ENCODE peak calls at places on chromosome 20, in six cellular contexts. R is ELR, P is GM23338, L is left lung, H is AG08395, X is T-helper 1 cell. M is an unnamed sample.

GRCh38 chr20:20084296-20084752 is 32.0 kb downstream of the CFAP61 start:
- DNase-seq in X (no peak), H (no peak), P (no peak), R (no peak), L (no peak), M (no peak)

GRCh38 chr20:20371133-20371532 is 3.2 kb downstream of the INSM1 start:
- DNase-seq in L (no peak), H (no peak), X (no peak), P (peak; percentile 46), R (no peak), M (peak; percentile 75)

GRCh38 chr20:5080384-5080877 is 39.3 kb downstream of the PCNA start:
- DNase-seq in H (peak; percentile 66), L (peak; percentile 92), P (no peak), R (no peak), X (no peak), M (peak; percentile 57)

GRCh38 chr20:824916-825315 is 8.6 kb upstream of the FAM110A start:
- DNase-seq in R (no peak), H (no peak), L (no peak), P (no peak), X (no peak), M (no peak)

GRCh38 chr20:20102163-20102562 is 49.8 kb downstream of the CFAP61 start:
- DNase-seq in P (no peak), H (no peak), R (no peak), X (no peak), L (no peak), M (peak; percentile 11)

GRCh38 chr20:63736893-63737689 is 627 bp downstream of the LIME1 start:
- DNase-seq in X (peak; percentile 55), H (no peak), L (peak; percentile 80), P (no peak), R (no peak), M (peak; percentile 91)

GRCh38 chr20:33576432-33576883 is 85.7 kb upstream of the C20orf144 start:
- DNase-seq in L (no peak), R (no peak), X (no peak), P (peak; percentile 28), H (no peak), M (no peak)

GRCh38 chr20:46939031-46939430 is 44.4 kb downstream of the EYA2 start:
- DNase-seq in P (peak; percentile 82), H (no peak), L (no peak), R (peak; percentile 51), X (no peak), M (peak; percentile 73)

GRCh38 chr20:57680131-57680716 is 29.6 kb downstream of the PMEPA1 start:
- DNase-seq in X (no peak), P (no peak), H (no peak), L (no peak), R (no peak), M (no peak)

GRCh38 chr20:63121246-63121645 is 94.7 kb downstream of the YTHDF1 start:
- DNase-seq in P (no peak), L (no peak), X (no peak), H (no peak), R (no peak), M (peak; percentile 60)

GRCh38 chr20:58651548-58651822 is 402 bp downstream of the STX16 start:
- DNase-seq in L (no peak), P (peak; percentile 37), H (no peak), R (no peak), X (no peak), M (no peak)

GRCh38 chr20:61663521-61664425 is 401.9 kb downstream of the TAF4 start:
- DNase-seq in X (no peak), L (peak; percentile 55), P (no peak), R (no peak), H (no peak), M (no peak)

GRCh38 chr20:11454966-11455799 is 462.5 kb upstream of the BTBD3 start:
- DNase-seq in H (peak; percentile 60), L (no peak), P (no peak), X (no peak), R (peak; percentile 87), M (no peak)

GRCh38 chr20:46644160-46644559 is 7.1 kb downstream of the SLC13A3 start:
- DNase-seq in L (no peak), P (no peak), X (no peak), H (no peak), R (no peak), M (no peak)

M was measured in osteoblast.